ENCODE peak calls at places on chromosomes 4 and X, in seven cellular contexts. P is MM.1S; X is CD8-positive, alpha-beta T cell; B is AG09319; W is GM12865; F is HFF-Myc; D is endothelial cell. N is an unnamed sample.
A peak's percentile ranks its signal among the peaks of the same experiment; 100 is the strongest.

GRCh38 chr4:15385928-15386327 is 41.9 kb upstream of the C1QTNF7 start:
- DNase-seq in X (no peak), D (no peak), B (no peak), F (no peak), P (no peak), W (no peak), N (no peak)

GRCh38 chr4:162959056-162959455 is 207.6 kb downstream of the NAF1 start:
- DNase-seq in X (no peak), P (no peak), D (no peak), W (peak; percentile 26), B (no peak), F (no peak), N (no peak)

GRCh38 chr4:3387943-3388348 is 53.8 kb upstream of the HGFAC start:
- DNase-seq in P (no peak), X (no peak), F (peak; percentile 11), W (peak; percentile 52), D (no peak), B (no peak), N (no peak)

GRCh38 chrX:20265726-20266681 is 705 bp downstream of the RPS6KA3 start:
- DNase-seq in W (peak; percentile 38), D (peak; percentile 4), P (peak; percentile 13), F (no peak), B (no peak), X (peak; percentile 36), N (peak; percentile 30)

GRCh38 chr4:117983541-117984451 is 50.5 kb upstream of the NDST3 start:
- DNase-seq in X (no peak), P (no peak), W (no peak), B (no peak), F (peak; percentile 7), D (no peak), N (no peak)

GRCh38 chr4:25551608-25552007 is 104.0 kb upstream of the SLC34A2 start:
- DNase-seq in F (no peak), W (no peak), X (no peak), D (no peak), B (no peak), P (no peak), N (no peak)

GRCh38 chr4:116664198-116664597 is 421.2 kb downstream of the TRAM1L1 start:
- DNase-seq in B (no peak), W (no peak), X (no peak), D (no peak), P (no peak), F (no peak), N (no peak)

GRCh38 chr4:7194251-7195137 is 2.2 kb downstream of the SORCS2 start:
- DNase-seq in W (peak; percentile 21), B (no peak), F (no peak), P (no peak), X (no peak), D (peak; percentile 59), N (peak; percentile 74)

GRCh38 chr4:40699648-40700047 is 50.1 kb upstream of the NSUN7 start:
- DNase-seq in B (no peak), P (no peak), F (no peak), W (peak; percentile 42), D (no peak), X (no peak), N (no peak)

GRCh38 chr4:627751-628150 is 2.4 kb downstream of the PDE6B start:
- DNase-seq in P (no peak), F (no peak), W (no peak), X (no peak), B (no peak), D (no peak), N (no peak)

GRCh38 chr4:89193828-89194227 is 82.5 kb downstream of the TIGD2 start:
- DNase-seq in P (no peak), F (no peak), B (no peak), W (no peak), D (no peak), X (no peak), N (no peak)

GRCh38 chr4:111754003-111754402 is 391.3 kb upstream of the FAM241A start:
- DNase-seq in D (no peak), B (no peak), F (no peak), X (no peak), P (no peak), W (no peak), N (no peak)

GRCh38 chr4:147157860-147158701 is 212.4 kb upstream of the TTC29 start:
- DNase-seq in W (no peak), P (no peak), B (no peak), F (no peak), D (peak; percentile 51), X (no peak), N (peak; percentile 57)

GRCh38 chr4:15003441-15003890 is 1.2 kb downstream of the CPEB2 start:
- DNase-seq in F (no peak), D (no peak), X (peak; percentile 58), P (peak; percentile 52), W (peak; percentile 75), B (no peak), N (peak; percentile 66)

GRCh38 chr4:25065451-25065850 is 34.7 kb upstream of the LGI2 start:
- DNase-seq in F (no peak), B (no peak), D (no peak), P (no peak), W (no peak), X (no peak), N (no peak)

GRCh38 chr4:53656421-53656981 is 65.2 kb upstream of the LNX1 start:
- DNase-seq in P (no peak), B (peak; percentile 56), W (no peak), D (no peak), X (no peak), F (peak; percentile 43), N (no peak)

GRCh38 chrX:17007134-17007768 is 60.8 kb downstream of the REPS2 start:
- DNase-seq in X (no peak), P (no peak), W (peak; percentile 37), F (no peak), B (no peak), D (no peak), N (peak; percentile 24)

GRCh38 chrX:118396113-118396512 is 50.2 kb downstream of the WDR44 start:
- DNase-seq in F (no peak), P (no peak), B (no peak), W (no peak), X (no peak), D (no peak), N (no peak)

GRCh38 chr4:4415107-4415805 is 28.4 kb downstream of the NSG1 start:
- DNase-seq in X (no peak), P (no peak), F (no peak), B (no peak), D (no peak), W (no peak), N (no peak)

GRCh38 chr4:16764622-16765021 is 133.8 kb downstream of the LDB2 start:
- DNase-seq in F (no peak), P (no peak), B (no peak), D (peak; percentile 34), W (no peak), X (no peak), N (peak; percentile 27)
- TF ChIP-seq CTCF in F (peak; percentile 29), P (peak; percentile 11), B (peak; percentile 13), D (peak; percentile 57), W (no peak), X (no peak), N (peak; percentile 38)

GRCh38 chr4:30269850-30270249 is 450.3 kb upstream of the PCDH7 start:
- DNase-seq in X (no peak), D (no peak), W (no peak), B (no peak), P (no peak), F (no peak), N (no peak)
- TF ChIP-seq CTCF in X (no peak), D (no peak), W (no peak), B (no peak), P (no peak), F (no peak), N (no peak)

GRCh38 chrX:65993915-65994460 is 45.9 kb downstream of the VSIG4 start:
- DNase-seq in D (no peak), B (no peak), W (no peak), F (no peak), X (no peak), P (no peak), N (no peak)
- TF ChIP-seq CTCF in D (no peak), B (no peak), W (no peak), F (no peak), X (no peak), P (no peak), N (no peak)

GRCh38 chr4:83323136-83323535 is 11.5 kb downstream of the HPSE start:
- DNase-seq in D (no peak), B (no peak), P (no peak), X (no peak), W (no peak), F (no peak), N (no peak)
- TF ChIP-seq CTCF in D (no peak), B (no peak), P (no peak), X (no peak), W (no peak), F (no peak), N (no peak)